ENCODE peak calls at places on chromosome 10, in nine cellular contexts. One of them, this sample, is unnamed.

GRCh38 chr10:57362811-57363210 is 904.9 kb downstream of the IPMK start:
- DNase-seq in neural progenitor cell: no peak
- DNase-seq in fibroblast of villous mesenchyme: no peak
- DNase-seq in HCT116: no peak
- DNase-seq in choroid plexus epithelial cell: no peak
- DNase-seq in cardiac fibroblast: no peak
- DNase-seq in GM10248: no peak
- DNase-seq in RWPE1: no peak
- DNase-seq in kidney epithelial cell: no peak
- DNase-seq in this sample: no peak

GRCh38 chr10:97861351-97861750 is 11.7 kb downstream of the GOLGA7B start:
- DNase-seq in neural progenitor cell: no peak
- DNase-seq in fibroblast of villous mesenchyme: peak
- DNase-seq in HCT116: no peak
- DNase-seq in choroid plexus epithelial cell: peak
- DNase-seq in cardiac fibroblast: peak
- DNase-seq in GM10248: no peak
- DNase-seq in RWPE1: peak
- DNase-seq in kidney epithelial cell: peak
- DNase-seq in this sample: peak

GRCh38 chr10:77498210-77498609 is 139.4 kb downstream of the KCNMA1 start:
- DNase-seq in neural progenitor cell: no peak
- DNase-seq in fibroblast of villous mesenchyme: no peak
- DNase-seq in HCT116: no peak
- DNase-seq in choroid plexus epithelial cell: no peak
- DNase-seq in cardiac fibroblast: no peak
- DNase-seq in GM10248: no peak
- DNase-seq in RWPE1: no peak
- DNase-seq in kidney epithelial cell: no peak
- DNase-seq in this sample: no peak

GRCh38 chr10:45404087-45404769 is 30.2 kb downstream of the ALOX5 start:
- DNase-seq in neural progenitor cell: no peak
- DNase-seq in fibroblast of villous mesenchyme: no peak
- DNase-seq in HCT116: no peak
- DNase-seq in choroid plexus epithelial cell: peak
- DNase-seq in cardiac fibroblast: peak
- DNase-seq in GM10248: no peak
- DNase-seq in RWPE1: no peak
- DNase-seq in kidney epithelial cell: no peak
- DNase-seq in this sample: no peak

GRCh38 chr10:612696-613095 is 76.8 kb downstream of the DIP2C start:
- DNase-seq in neural progenitor cell: no peak
- DNase-seq in fibroblast of villous mesenchyme: no peak
- DNase-seq in HCT116: no peak
- DNase-seq in choroid plexus epithelial cell: no peak
- DNase-seq in cardiac fibroblast: no peak
- DNase-seq in GM10248: no peak
- DNase-seq in RWPE1: no peak
- DNase-seq in kidney epithelial cell: no peak
- DNase-seq in this sample: no peak

GRCh38 chr10:96995851-96996250 is 163.8 kb downstream of the LCOR start:
- DNase-seq in neural progenitor cell: no peak
- DNase-seq in fibroblast of villous mesenchyme: peak
- DNase-seq in HCT116: no peak
- DNase-seq in choroid plexus epithelial cell: peak
- DNase-seq in cardiac fibroblast: no peak
- DNase-seq in GM10248: no peak
- DNase-seq in RWPE1: no peak
- DNase-seq in kidney epithelial cell: no peak
- DNase-seq in this sample: no peak

GRCh38 chr10:108358912-108359311 is 1194.4 kb upstream of the SORCS1 start:
- DNase-seq in neural progenitor cell: no peak
- DNase-seq in fibroblast of villous mesenchyme: peak
- DNase-seq in HCT116: no peak
- DNase-seq in choroid plexus epithelial cell: peak
- DNase-seq in cardiac fibroblast: peak
- DNase-seq in GM10248: peak
- DNase-seq in RWPE1: peak
- DNase-seq in kidney epithelial cell: peak
- DNase-seq in this sample: peak

GRCh38 chr10:58178811-58179210 is 88.9 kb downstream of the IPMK start:
- DNase-seq in neural progenitor cell: no peak
- DNase-seq in fibroblast of villous mesenchyme: peak
- DNase-seq in HCT116: no peak
- DNase-seq in choroid plexus epithelial cell: no peak
- DNase-seq in cardiac fibroblast: peak
- DNase-seq in GM10248: no peak
- DNase-seq in RWPE1: no peak
- DNase-seq in kidney epithelial cell: no peak
- DNase-seq in this sample: peak

GRCh38 chr10:69087600-69088470 is at the start of gene SRGN:
- DNase-seq in neural progenitor cell: no peak
- DNase-seq in fibroblast of villous mesenchyme: peak
- DNase-seq in HCT116: no peak
- DNase-seq in choroid plexus epithelial cell: peak
- DNase-seq in cardiac fibroblast: peak
- DNase-seq in GM10248: peak
- DNase-seq in RWPE1: no peak
- DNase-seq in kidney epithelial cell: no peak
- DNase-seq in this sample: peak

GRCh38 chr10:84290235-84290634 is 38.2 kb upstream of the CCSER2 start:
- DNase-seq in neural progenitor cell: no peak
- DNase-seq in fibroblast of villous mesenchyme: no peak
- DNase-seq in HCT116: no peak
- DNase-seq in choroid plexus epithelial cell: no peak
- DNase-seq in cardiac fibroblast: no peak
- DNase-seq in GM10248: no peak
- DNase-seq in RWPE1: no peak
- DNase-seq in kidney epithelial cell: no peak
- DNase-seq in this sample: no peak

GRCh38 chr10:72679838-72680241 is 12.1 kb upstream of the MCU start:
- DNase-seq in neural progenitor cell: no peak
- DNase-seq in fibroblast of villous mesenchyme: no peak
- DNase-seq in HCT116: no peak
- DNase-seq in choroid plexus epithelial cell: no peak
- DNase-seq in cardiac fibroblast: no peak
- DNase-seq in GM10248: no peak
- DNase-seq in RWPE1: no peak
- DNase-seq in kidney epithelial cell: no peak
- DNase-seq in this sample: no peak

GRCh38 chr10:21687197-21687993 is 153.4 kb downstream of the MLLT10 start:
- DNase-seq in neural progenitor cell: no peak
- DNase-seq in fibroblast of villous mesenchyme: peak
- DNase-seq in HCT116: no peak
- DNase-seq in choroid plexus epithelial cell: peak
- DNase-seq in cardiac fibroblast: peak
- DNase-seq in GM10248: no peak
- DNase-seq in RWPE1: no peak
- DNase-seq in kidney epithelial cell: no peak
- DNase-seq in this sample: no peak

GRCh38 chr10:5894873-5895272 is 4.8 kb downstream of the FBH1 start:
- DNase-seq in neural progenitor cell: no peak
- DNase-seq in fibroblast of villous mesenchyme: no peak
- DNase-seq in HCT116: no peak
- DNase-seq in choroid plexus epithelial cell: no peak
- DNase-seq in cardiac fibroblast: no peak
- DNase-seq in GM10248: no peak
- DNase-seq in RWPE1: no peak
- DNase-seq in kidney epithelial cell: no peak
- DNase-seq in this sample: no peak

GRCh38 chr10:35643976-35644799 is 2.1 kb upstream of the FZD8 start:
- DNase-seq in neural progenitor cell: peak
- DNase-seq in fibroblast of villous mesenchyme: no peak
- DNase-seq in HCT116: no peak
- DNase-seq in choroid plexus epithelial cell: peak
- DNase-seq in cardiac fibroblast: peak
- DNase-seq in GM10248: no peak
- DNase-seq in RWPE1: no peak
- DNase-seq in kidney epithelial cell: no peak
- DNase-seq in this sample: no peak

GRCh38 chr10:35642023-35642792 is at the start of gene FZD8:
- DNase-seq in neural progenitor cell: peak
- DNase-seq in fibroblast of villous mesenchyme: peak
- DNase-seq in HCT116: peak
- DNase-seq in choroid plexus epithelial cell: peak
- DNase-seq in cardiac fibroblast: peak
- DNase-seq in GM10248: peak
- DNase-seq in RWPE1: peak
- DNase-seq in kidney epithelial cell: peak
- DNase-seq in this sample: peak

GRCh38 chr10:35641430-35642015 is 573 bp downstream of the FZD8 start:
- DNase-seq in neural progenitor cell: peak
- DNase-seq in fibroblast of villous mesenchyme: peak
- DNase-seq in HCT116: no peak
- DNase-seq in choroid plexus epithelial cell: peak
- DNase-seq in cardiac fibroblast: peak
- DNase-seq in GM10248: peak
- DNase-seq in RWPE1: peak
- DNase-seq in kidney epithelial cell: no peak
- DNase-seq in this sample: no peak

GRCh38 chr10:35643151-35643975 is 1.3 kb upstream of the FZD8 start:
- DNase-seq in neural progenitor cell: peak
- DNase-seq in fibroblast of villous mesenchyme: peak
- DNase-seq in HCT116: no peak
- DNase-seq in choroid plexus epithelial cell: peak
- DNase-seq in cardiac fibroblast: peak
- DNase-seq in GM10248: peak
- DNase-seq in RWPE1: peak
- DNase-seq in kidney epithelial cell: no peak
- DNase-seq in this sample: peak

GRCh38 chr10:35642793-35643114 is 658 bp upstream of the FZD8 start:
- DNase-seq in neural progenitor cell: no peak
- DNase-seq in fibroblast of villous mesenchyme: no peak
- DNase-seq in HCT116: no peak
- DNase-seq in choroid plexus epithelial cell: no peak
- DNase-seq in cardiac fibroblast: no peak
- DNase-seq in GM10248: no peak
- DNase-seq in RWPE1: no peak
- DNase-seq in kidney epithelial cell: no peak
- DNase-seq in this sample: no peak
- TF ChIP-seq CTCF in neural progenitor cell: no peak
- TF ChIP-seq CTCF in fibroblast of villous mesenchyme: no peak
- TF ChIP-seq CTCF in HCT116: no peak
- TF ChIP-seq CTCF in choroid plexus epithelial cell: no peak
- TF ChIP-seq CTCF in cardiac fibroblast: no peak
- TF ChIP-seq CTCF in GM10248: no peak
- TF ChIP-seq CTCF in RWPE1: no peak
- TF ChIP-seq CTCF in kidney epithelial cell: no peak
- TF ChIP-seq CTCF in this sample: no peak

DNA sequence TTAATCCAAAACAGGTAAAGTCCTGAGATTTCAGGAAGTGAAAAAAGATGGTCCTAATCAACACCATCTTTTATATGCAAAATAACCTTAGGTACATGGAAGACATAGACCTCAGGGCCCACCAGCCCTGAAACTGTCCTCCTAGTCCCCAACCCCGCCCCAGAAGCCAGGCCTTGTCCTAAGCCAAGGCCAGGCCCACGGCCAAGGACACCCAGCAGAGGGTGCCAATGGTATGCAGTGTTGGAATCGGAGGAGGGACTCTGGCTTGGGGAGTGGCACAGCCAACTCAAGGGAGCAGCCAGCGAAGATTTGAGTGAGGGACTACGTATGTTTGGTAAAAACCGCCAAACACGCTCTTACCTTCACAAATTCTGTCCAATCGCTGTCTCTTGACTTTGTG is 96.7 kb downstream of the ZRANB1 start:
- DNase-seq in neural progenitor cell: no peak
- DNase-seq in fibroblast of villous mesenchyme: no peak
- DNase-seq in HCT116: peak
- DNase-seq in choroid plexus epithelial cell: no peak
- DNase-seq in cardiac fibroblast: no peak
- DNase-seq in GM10248: no peak
- DNase-seq in RWPE1: no peak
- DNase-seq in kidney epithelial cell: no peak
- DNase-seq in this sample: peak
- TF ChIP-seq CTCF in neural progenitor cell: no peak
- TF ChIP-seq CTCF in fibroblast of villous mesenchyme: peak
- TF ChIP-seq CTCF in HCT116: peak
- TF ChIP-seq CTCF in choroid plexus epithelial cell: peak
- TF ChIP-seq CTCF in cardiac fibroblast: no peak
- TF ChIP-seq CTCF in GM10248: peak
- TF ChIP-seq CTCF in RWPE1: no peak
- TF ChIP-seq CTCF in kidney epithelial cell: peak
- TF ChIP-seq CTCF in this sample: peak

GRCh38 chr10:1829712-1830111 is 92.4 kb upstream of the ADARB2 start:
- DNase-seq in neural progenitor cell: no peak
- DNase-seq in fibroblast of villous mesenchyme: no peak
- DNase-seq in HCT116: no peak
- DNase-seq in choroid plexus epithelial cell: no peak
- DNase-seq in cardiac fibroblast: no peak
- DNase-seq in GM10248: no peak
- DNase-seq in RWPE1: no peak
- DNase-seq in kidney epithelial cell: no peak
- DNase-seq in this sample: no peak
- TF ChIP-seq CTCF in neural progenitor cell: no peak
- TF ChIP-seq CTCF in fibroblast of villous mesenchyme: no peak
- TF ChIP-seq CTCF in HCT116: no peak
- TF ChIP-seq CTCF in choroid plexus epithelial cell: no peak
- TF ChIP-seq CTCF in cardiac fibroblast: no peak
- TF ChIP-seq CTCF in GM10248: no peak
- TF ChIP-seq CTCF in RWPE1: no peak
- TF ChIP-seq CTCF in kidney epithelial cell: no peak
- TF ChIP-seq CTCF in this sample: no peak

GRCh38 chr10:125656523-125656922 is 26.4 kb downstream of the TEX36 start:
- DNase-seq in neural progenitor cell: no peak
- DNase-seq in fibroblast of villous mesenchyme: no peak
- DNase-seq in HCT116: no peak
- DNase-seq in choroid plexus epithelial cell: no peak
- DNase-seq in cardiac fibroblast: no peak
- DNase-seq in GM10248: no peak
- DNase-seq in RWPE1: no peak
- DNase-seq in kidney epithelial cell: no peak
- DNase-seq in this sample: no peak
- TF ChIP-seq CTCF in neural progenitor cell: no peak
- TF ChIP-seq CTCF in fibroblast of villous mesenchyme: no peak
- TF ChIP-seq CTCF in HCT116: no peak
- TF ChIP-seq CTCF in choroid plexus epithelial cell: no peak
- TF ChIP-seq CTCF in cardiac fibroblast: no peak
- TF ChIP-seq CTCF in GM10248: no peak
- TF ChIP-seq CTCF in RWPE1: no peak
- TF ChIP-seq CTCF in kidney epithelial cell: no peak
- TF ChIP-seq CTCF in this sample: no peak

GRCh38 chr10:47269294-47269693 is 30.7 kb upstream of the GDF10 start:
- DNase-seq in neural progenitor cell: no peak
- DNase-seq in fibroblast of villous mesenchyme: no peak
- DNase-seq in HCT116: no peak
- DNase-seq in choroid plexus epithelial cell: peak
- DNase-seq in cardiac fibroblast: no peak
- DNase-seq in GM10248: no peak
- DNase-seq in RWPE1: no peak
- DNase-seq in kidney epithelial cell: no peak
- DNase-seq in this sample: peak
- TF ChIP-seq CTCF in neural progenitor cell: peak
- TF ChIP-seq CTCF in fibroblast of villous mesenchyme: peak
- TF ChIP-seq CTCF in HCT116: peak
- TF ChIP-seq CTCF in choroid plexus epithelial cell: peak
- TF ChIP-seq CTCF in cardiac fibroblast: peak
- TF ChIP-seq CTCF in GM10248: no peak
- TF ChIP-seq CTCF in RWPE1: no peak
- TF ChIP-seq CTCF in kidney epithelial cell: peak
- TF ChIP-seq CTCF in this sample: no peak

This sample was measured in MCF 10A.